ENCODE peak calls at places on chromosomes 16 and 17, in seven cellular contexts. One of them, this sample, is unnamed. For H3K9me3, the result is how much of the 10 kb centered on the place peaks cover.

GRCh38 chr17:81338301-81339179 is 43.4 kb upstream of the SLC38A10 start:
- DNase-seq in body of pancreas: no peak
- DNase-seq in heart left ventricle: no peak
- DNase-seq in HCT116: no peak
- DNase-seq in tibial nerve: no peak
- DNase-seq in Peyer's patch: no peak
- DNase-seq in right lobe of liver: peak
- DNase-seq in this sample: no peak

GRCh38 chr17:30824002-30824355 is 513 bp downstream of the CRLF3 start:
- DNase-seq in HCT116: no peak
- DNase-seq in Peyer's patch: no peak
- DNase-seq in heart left ventricle: no peak
- DNase-seq in body of pancreas: peak
- DNase-seq in tibial nerve: no peak
- DNase-seq in right lobe of liver: peak
- DNase-seq in this sample: no peak

GRCh38 chr16:80117731-80118130 is 423.1 kb upstream of the DYNLRB2 start:
- DNase-seq in tibial nerve: no peak
- DNase-seq in heart left ventricle: no peak
- DNase-seq in right lobe of liver: no peak
- DNase-seq in Peyer's patch: no peak
- DNase-seq in HCT116: no peak
- DNase-seq in body of pancreas: no peak
- DNase-seq in this sample: no peak

GRCh38 chr17:65495255-65496060 is 66.0 kb downstream of the AXIN2 start:
- DNase-seq in heart left ventricle: no peak
- DNase-seq in body of pancreas: no peak
- DNase-seq in HCT116: peak
- DNase-seq in right lobe of liver: no peak
- DNase-seq in tibial nerve: no peak
- DNase-seq in Peyer's patch: no peak
- DNase-seq in this sample: no peak

GRCh38 chr16:79892278-79892677 is 291.7 kb upstream of the MAF start:
- DNase-seq in tibial nerve: no peak
- DNase-seq in Peyer's patch: no peak
- DNase-seq in heart left ventricle: no peak
- DNase-seq in body of pancreas: no peak
- DNase-seq in right lobe of liver: peak
- DNase-seq in HCT116: no peak
- DNase-seq in this sample: no peak

GRCh38 chr16:70747703-70748631 is 53.0 kb downstream of the VAC14 start:
- DNase-seq in body of pancreas: no peak
- DNase-seq in Peyer's patch: no peak
- DNase-seq in right lobe of liver: peak
- DNase-seq in heart left ventricle: no peak
- DNase-seq in HCT116: no peak
- DNase-seq in tibial nerve: no peak
- DNase-seq in this sample: no peak

GRCh38 chr16:74557275-74557674 is 49.6 kb downstream of the GLG1 start:
- DNase-seq in right lobe of liver: no peak
- DNase-seq in heart left ventricle: no peak
- DNase-seq in Peyer's patch: no peak
- DNase-seq in body of pancreas: no peak
- DNase-seq in HCT116: no peak
- DNase-seq in tibial nerve: no peak
- DNase-seq in this sample: no peak

GRCh38 chr17:29412780-29413565 is 22.8 kb downstream of the TAOK1 start:
- DNase-seq in right lobe of liver: no peak
- DNase-seq in HCT116: no peak
- DNase-seq in body of pancreas: no peak
- DNase-seq in Peyer's patch: no peak
- DNase-seq in heart left ventricle: no peak
- DNase-seq in tibial nerve: no peak
- DNase-seq in this sample: no peak

GRCh38 chr17:77466596-77467223 is 325.9 kb downstream of the SEC14L1 start:
- DNase-seq in body of pancreas: no peak
- DNase-seq in heart left ventricle: no peak
- DNase-seq in Peyer's patch: no peak
- DNase-seq in tibial nerve: no peak
- DNase-seq in right lobe of liver: no peak
- DNase-seq in HCT116: no peak
- DNase-seq in this sample: no peak

GRCh38 chr17:21299981-21300600 is 15.6 kb downstream of the MAP2K3 start:
- DNase-seq in heart left ventricle: no peak
- DNase-seq in right lobe of liver: peak
- DNase-seq in tibial nerve: no peak
- DNase-seq in body of pancreas: no peak
- DNase-seq in Peyer's patch: no peak
- DNase-seq in HCT116: no peak
- DNase-seq in this sample: no peak
- H3K9me3 ChIP-seq in heart left ventricle: under half
- H3K9me3 ChIP-seq in right lobe of liver: under half
- H3K9me3 ChIP-seq in tibial nerve: under half
- H3K9me3 ChIP-seq in body of pancreas: under half
- H3K9me3 ChIP-seq in Peyer's patch: under half
- H3K9me3 ChIP-seq in HCT116: under half
- H3K9me3 ChIP-seq in this sample: under half

GRCh38 chr17:50134206-50135110 is 4.5 kb upstream of the SAMD14 start:
- DNase-seq in heart left ventricle: no peak
- DNase-seq in body of pancreas: no peak
- DNase-seq in Peyer's patch: no peak
- DNase-seq in HCT116: no peak
- DNase-seq in right lobe of liver: no peak
- DNase-seq in tibial nerve: no peak
- DNase-seq in this sample: no peak

GRCh38 chr17:50133769-50134099 is 3.8 kb upstream of the SAMD14 start:
- DNase-seq in tibial nerve: no peak
- DNase-seq in body of pancreas: no peak
- DNase-seq in right lobe of liver: no peak
- DNase-seq in HCT116: no peak
- DNase-seq in heart left ventricle: no peak
- DNase-seq in Peyer's patch: no peak
- DNase-seq in this sample: no peak

GRCh38 chr17:50137050-50137449 is 7.1 kb upstream of the SAMD14 start:
- DNase-seq in heart left ventricle: no peak
- DNase-seq in right lobe of liver: no peak
- DNase-seq in body of pancreas: no peak
- DNase-seq in tibial nerve: no peak
- DNase-seq in Peyer's patch: no peak
- DNase-seq in HCT116: no peak
- DNase-seq in this sample: no peak

GRCh38 chr17:50136096-50136687 is 6.2 kb upstream of the SAMD14 start:
- DNase-seq in right lobe of liver: no peak
- DNase-seq in tibial nerve: no peak
- DNase-seq in body of pancreas: no peak
- DNase-seq in HCT116: no peak
- DNase-seq in heart left ventricle: no peak
- DNase-seq in Peyer's patch: no peak
- DNase-seq in this sample: no peak

DNA sequence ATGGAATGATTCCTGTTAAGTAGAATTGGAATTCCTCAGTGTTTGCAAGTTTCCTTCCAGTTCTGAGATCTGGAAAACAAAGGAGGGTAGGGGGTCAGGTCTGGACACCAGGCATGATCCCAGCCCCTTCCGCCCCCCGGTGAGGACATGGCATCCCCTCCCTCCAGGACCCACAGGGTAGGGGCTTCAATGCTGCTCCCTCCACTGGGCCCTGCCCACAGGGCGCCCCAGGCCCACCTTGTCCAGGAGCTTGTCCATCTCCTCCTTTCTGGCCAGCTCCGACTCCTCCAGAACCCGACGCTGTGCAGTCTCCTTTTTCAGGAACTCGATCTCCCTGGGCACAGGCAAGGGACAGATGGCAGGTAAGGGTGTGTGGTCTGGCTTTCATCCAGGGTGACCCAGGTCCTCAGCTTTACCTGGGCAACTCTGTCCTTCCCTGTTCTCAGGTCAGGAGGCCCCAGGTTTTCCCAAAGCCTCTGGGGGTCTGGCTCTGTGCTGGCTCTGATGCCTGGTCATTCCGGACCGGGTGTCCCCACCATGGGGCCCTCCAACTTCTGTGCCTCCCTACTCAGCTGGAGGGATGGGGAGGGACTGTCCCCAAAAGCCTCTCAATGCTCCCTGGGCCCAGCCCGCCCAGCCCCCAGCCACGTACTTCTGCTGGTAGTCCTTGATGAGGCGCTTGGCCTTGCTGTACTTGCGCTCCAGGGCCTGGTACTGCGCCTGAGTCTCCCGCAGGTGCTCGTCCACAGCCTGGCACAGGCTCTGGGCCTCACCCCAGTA is 5.5 kb upstream of the SAMD14 start:
- DNase-seq in HCT116: no peak
- DNase-seq in Peyer's patch: no peak
- DNase-seq in heart left ventricle: no peak
- DNase-seq in right lobe of liver: no peak
- DNase-seq in tibial nerve: no peak
- DNase-seq in body of pancreas: no peak
- DNase-seq in this sample: no peak
- TF ChIP-seq POLR2A in HCT116: no peak
- TF ChIP-seq POLR2A in Peyer's patch: no peak
- TF ChIP-seq POLR2A in heart left ventricle: no peak
- TF ChIP-seq POLR2A in right lobe of liver: no peak
- TF ChIP-seq POLR2A in tibial nerve: no peak
- TF ChIP-seq POLR2A in body of pancreas: no peak
- TF ChIP-seq POLR2A in this sample: no peak

GRCh38 chr17:22142091-22142490 is 449.8 kb downstream of the KCNJ18 start:
- DNase-seq in right lobe of liver: no peak
- DNase-seq in tibial nerve: no peak
- DNase-seq in Peyer's patch: no peak
- DNase-seq in heart left ventricle: no peak
- DNase-seq in HCT116: no peak
- DNase-seq in body of pancreas: no peak
- DNase-seq in this sample: no peak
- H3K9me3 ChIP-seq in right lobe of liver: under half
- H3K9me3 ChIP-seq in tibial nerve: under half
- H3K9me3 ChIP-seq in Peyer's patch: under half
- H3K9me3 ChIP-seq in heart left ventricle: under half
- H3K9me3 ChIP-seq in HCT116: half or more
- H3K9me3 ChIP-seq in body of pancreas: under half
- H3K9me3 ChIP-seq in this sample: under half

DNA sequence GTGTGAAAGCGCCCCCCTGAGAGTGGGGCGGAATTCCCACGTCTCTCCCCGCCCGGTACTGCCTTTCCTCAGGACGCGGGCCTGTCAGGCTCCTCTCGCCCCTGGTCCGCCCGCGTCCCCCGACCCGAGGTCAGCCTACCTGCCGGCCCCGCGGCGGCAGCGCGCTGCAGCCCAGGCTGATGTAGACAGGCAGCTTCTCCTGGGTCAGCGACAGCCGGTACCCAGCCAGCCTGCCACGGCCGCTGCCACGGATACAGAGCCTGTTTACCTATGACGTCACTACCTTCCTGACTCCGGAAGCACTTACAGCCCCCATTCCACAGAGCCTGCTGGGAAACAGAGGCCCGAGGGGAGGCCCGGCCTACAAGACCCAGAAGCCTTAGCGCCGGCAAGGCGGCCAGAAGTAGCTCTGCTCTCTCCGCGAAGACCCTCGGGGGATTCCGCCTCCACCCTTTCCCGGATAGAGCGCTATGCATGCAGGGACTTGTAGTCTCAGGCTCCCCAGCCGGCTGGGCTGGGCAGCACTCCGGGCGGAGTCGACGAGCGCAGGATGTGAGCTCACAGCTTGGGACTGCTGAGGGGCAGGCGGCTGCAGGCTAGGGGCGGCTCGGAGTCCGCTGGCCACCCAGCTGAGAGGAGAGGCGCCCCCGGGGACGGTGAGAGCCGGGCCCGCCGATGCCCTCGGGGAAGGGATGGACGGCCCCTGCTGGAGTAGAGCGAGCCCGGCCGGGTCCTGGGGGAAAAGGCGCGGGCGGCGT is at the start of the genes IFT20 and TNFAIP1:
- DNase-seq in right lobe of liver: peak
- DNase-seq in heart left ventricle: peak
- DNase-seq in body of pancreas: peak
- DNase-seq in tibial nerve: peak
- DNase-seq in HCT116: peak
- DNase-seq in Peyer's patch: peak
- DNase-seq in this sample: peak
- TF ChIP-seq POLR2A in right lobe of liver: peak
- TF ChIP-seq POLR2A in heart left ventricle: peak
- TF ChIP-seq POLR2A in body of pancreas: peak
- TF ChIP-seq POLR2A in tibial nerve: peak
- TF ChIP-seq POLR2A in HCT116: peak
- TF ChIP-seq POLR2A in Peyer's patch: peak
- TF ChIP-seq POLR2A in this sample: no peak

GRCh38 chr17:73455767-73456166 is 144.0 kb upstream of the CDC42EP4 start:
- DNase-seq in body of pancreas: no peak
- DNase-seq in tibial nerve: no peak
- DNase-seq in heart left ventricle: no peak
- DNase-seq in HCT116: no peak
- DNase-seq in Peyer's patch: no peak
- DNase-seq in right lobe of liver: no peak
- DNase-seq in this sample: no peak
- H3K9me3 ChIP-seq in body of pancreas: under half
- H3K9me3 ChIP-seq in tibial nerve: under half
- H3K9me3 ChIP-seq in heart left ventricle: under half
- H3K9me3 ChIP-seq in HCT116: under half
- H3K9me3 ChIP-seq in Peyer's patch: under half
- H3K9me3 ChIP-seq in right lobe of liver: under half
- H3K9me3 ChIP-seq in this sample: under half

This sample was measured in esophagus squamous epithelium.